ENCODE peak calls at places on chromosomes 3 and 15, in four cellular contexts. One of them, this sample, is unnamed.

GRCh38 chr3:159487304-159487703 is 501.3 kb upstream of the IL12A start:
- DNase-seq in K562: no peak
- DNase-seq in GM12878: no peak
- DNase-seq in HL-60: no peak
- DNase-seq in this sample: no peak

GRCh38 chr15:34271493-34271892 is 46.7 kb downstream of the EMC4 start:
- DNase-seq in K562: no peak
- DNase-seq in GM12878: no peak
- DNase-seq in HL-60: peak
- DNase-seq in this sample: no peak

GRCh38 chr3:27097171-27097570 is 272.0 kb downstream of the NEK10 start:
- DNase-seq in K562: no peak
- DNase-seq in GM12878: no peak
- DNase-seq in HL-60: no peak
- DNase-seq in this sample: no peak

GRCh38 chr3:48952510-48953118 is 34.0 kb downstream of the ARIH2 start:
- DNase-seq in K562: no peak
- DNase-seq in GM12878: no peak
- DNase-seq in HL-60: no peak
- DNase-seq in this sample: no peak

GRCh38 chr3:61315874-61316273 is 64.6 kb upstream of the FHIT start:
- DNase-seq in K562: no peak
- DNase-seq in GM12878: no peak
- DNase-seq in HL-60: no peak
- DNase-seq in this sample: no peak

GRCh38 chr15:39846108-39846507 is 63.5 kb upstream of the FSIP1 start:
- DNase-seq in K562: no peak
- DNase-seq in GM12878: no peak
- DNase-seq in HL-60: no peak
- DNase-seq in this sample: no peak

GRCh38 chr15:29070471-29071192 is 184.9 kb downstream of the APBA2 start:
- DNase-seq in K562: no peak
- DNase-seq in GM12878: no peak
- DNase-seq in HL-60: no peak
- DNase-seq in this sample: no peak

GRCh38 chr15:70741677-70742293 is 21.6 kb downstream of the UACA start:
- DNase-seq in K562: no peak
- DNase-seq in GM12878: no peak
- DNase-seq in HL-60: no peak
- DNase-seq in this sample: no peak

GRCh38 chr15:31265871-31266711 is 60.5 kb upstream of the KLF13 start:
- DNase-seq in K562: no peak
- DNase-seq in GM12878: peak
- DNase-seq in HL-60: peak
- DNase-seq in this sample: peak

GRCh38 chr15:72965671-72966070 is 86.6 kb upstream of the NEO1 start:
- DNase-seq in K562: no peak
- DNase-seq in GM12878: no peak
- DNase-seq in HL-60: no peak
- DNase-seq in this sample: no peak

GRCh38 chr3:4656059-4656458 is 162.9 kb downstream of the ITPR1 start:
- DNase-seq in K562: peak
- DNase-seq in GM12878: no peak
- DNase-seq in HL-60: no peak
- DNase-seq in this sample: peak

GRCh38 chr15:40782609-40783227 is 12.9 kb downstream of the C15orf62 start:
- DNase-seq in K562: peak
- DNase-seq in GM12878: no peak
- DNase-seq in HL-60: no peak
- DNase-seq in this sample: peak

GRCh38 chr15:70476441-70476840 is 286.9 kb downstream of the UACA start:
- DNase-seq in K562: no peak
- DNase-seq in GM12878: no peak
- DNase-seq in HL-60: no peak
- DNase-seq in this sample: no peak

GRCh38 chr3:49357466-49358216 is 512 bp downstream of the GPX1 start:
- DNase-seq in K562: no peak
- DNase-seq in GM12878: no peak
- DNase-seq in HL-60: peak
- DNase-seq in this sample: no peak

GRCh38 chr3:792651-793050 is 300.2 kb upstream of the CNTN6 start:
- DNase-seq in K562: no peak
- DNase-seq in GM12878: no peak
- DNase-seq in HL-60: no peak
- DNase-seq in this sample: no peak
- TF ChIP-seq SPI1 in K562: no peak
- TF ChIP-seq SPI1 in GM12878: no peak
- TF ChIP-seq SPI1 in HL-60: no peak
- TF ChIP-seq SPI1 in this sample: no peak

DNA sequence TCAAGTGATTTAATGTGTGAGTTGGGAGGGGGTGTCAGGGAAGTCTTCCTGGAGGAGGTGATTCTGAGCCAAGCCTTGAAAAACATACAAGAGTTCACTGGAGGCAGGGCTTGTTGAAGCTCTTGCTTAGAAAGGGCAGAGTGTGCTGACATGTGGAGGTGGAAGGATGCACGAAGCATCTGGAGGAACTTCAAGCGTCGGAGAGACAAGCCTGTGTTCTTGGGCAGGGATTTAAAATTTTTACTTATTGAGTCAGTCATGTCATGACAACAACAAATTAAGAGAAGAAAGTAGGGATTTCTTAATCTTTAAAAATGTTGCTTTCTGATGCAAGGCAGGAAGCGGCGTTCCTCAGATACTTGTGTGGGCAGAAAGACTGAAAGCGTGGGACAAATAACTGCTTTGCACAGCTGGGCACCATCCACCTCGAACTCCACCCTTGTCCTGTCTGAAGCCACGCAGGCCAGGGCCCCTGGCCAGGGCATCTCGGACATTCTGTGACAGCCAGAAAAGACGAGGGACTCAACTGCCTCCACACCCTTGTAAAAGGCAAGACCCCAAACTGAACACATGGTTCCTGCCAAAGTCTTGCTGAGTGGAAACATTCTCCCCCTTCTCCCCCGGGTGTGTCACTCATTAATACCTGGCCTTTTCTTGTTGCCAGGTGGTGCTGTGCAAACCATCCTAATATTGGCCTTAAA is 6.9 kb upstream of the IL16 start:
- DNase-seq in K562: no peak
- DNase-seq in GM12878: no peak
- DNase-seq in HL-60: no peak
- DNase-seq in this sample: no peak
- TF ChIP-seq POLR2AphosphoS5 in K562: no peak
- TF ChIP-seq POLR2AphosphoS5 in GM12878: no peak
- TF ChIP-seq POLR2AphosphoS5 in HL-60: no peak
- TF ChIP-seq POLR2AphosphoS5 in this sample: no peak

GRCh38 chr3:34362910-34363309 is 564.5 kb downstream of the PDCD6IP start:
- DNase-seq in K562: no peak
- DNase-seq in GM12878: no peak
- DNase-seq in HL-60: no peak
- DNase-seq in this sample: no peak
- TF ChIP-seq SPI1 in K562: no peak
- TF ChIP-seq SPI1 in GM12878: no peak
- TF ChIP-seq SPI1 in HL-60: no peak
- TF ChIP-seq SPI1 in this sample: no peak

GRCh38 chr3:45167011-45167911 is 21.1 kb upstream of the CDCP1 start:
- DNase-seq in K562: peak
- DNase-seq in GM12878: no peak
- DNase-seq in HL-60: peak
- DNase-seq in this sample: no peak
- TF ChIP-seq POLR2AphosphoS5 in K562: peak
- TF ChIP-seq POLR2AphosphoS5 in GM12878: no peak
- TF ChIP-seq POLR2AphosphoS5 in HL-60: no peak
- TF ChIP-seq POLR2AphosphoS5 in this sample: no peak

GRCh38 chr3:50557106-50557505 is 10.4 kb downstream of the C3orf18 start:
- DNase-seq in K562: no peak
- DNase-seq in GM12878: no peak
- DNase-seq in HL-60: no peak
- DNase-seq in this sample: no peak

GRCh38 chr3:50552058-50552435 is 15.5 kb downstream of the C3orf18 start:
- DNase-seq in K562: no peak
- DNase-seq in GM12878: no peak
- DNase-seq in HL-60: no peak
- DNase-seq in this sample: no peak

GRCh38 chr3:50551293-50552057 is 16.1 kb downstream of the C3orf18 start:
- DNase-seq in K562: no peak
- DNase-seq in GM12878: no peak
- DNase-seq in HL-60: no peak
- DNase-seq in this sample: no peak

GRCh38 chr3:50552598-50552997 is 14.9 kb downstream of the C3orf18 start:
- DNase-seq in K562: no peak
- DNase-seq in GM12878: no peak
- DNase-seq in HL-60: no peak
- DNase-seq in this sample: no peak

GRCh38 chr3:50554553-50554952 is 13.0 kb downstream of the C3orf18 start:
- DNase-seq in K562: no peak
- DNase-seq in GM12878: no peak
- DNase-seq in HL-60: no peak
- DNase-seq in this sample: no peak
- TF ChIP-seq SPI1 in K562: no peak
- TF ChIP-seq SPI1 in GM12878: no peak
- TF ChIP-seq SPI1 in HL-60: no peak
- TF ChIP-seq SPI1 in this sample: no peak

GRCh38 chr3:150149651-150150051 is 179.0 kb upstream of the PFN2 start:
- DNase-seq in K562: no peak
- DNase-seq in GM12878: no peak
- DNase-seq in HL-60: no peak
- DNase-seq in this sample: no peak
- TF ChIP-seq POLR2AphosphoS5 in K562: no peak
- TF ChIP-seq POLR2AphosphoS5 in GM12878: no peak
- TF ChIP-seq POLR2AphosphoS5 in HL-60: no peak
- TF ChIP-seq POLR2AphosphoS5 in this sample: no peak

GRCh38 chr15:85751731-85752421 is 42.8 kb downstream of the KLHL25 start:
- DNase-seq in K562: no peak
- DNase-seq in GM12878: no peak
- DNase-seq in HL-60: no peak
- DNase-seq in this sample: no peak

GRCh38 chr15:85753791-85754452 is 40.8 kb downstream of the KLHL25 start:
- DNase-seq in K562: no peak
- DNase-seq in GM12878: no peak
- DNase-seq in HL-60: no peak
- DNase-seq in this sample: no peak

GRCh38 chr15:85750807-85751730 is 43.7 kb downstream of the KLHL25 start:
- DNase-seq in K562: no peak
- DNase-seq in GM12878: no peak
- DNase-seq in HL-60: no peak
- DNase-seq in this sample: no peak

GRCh38 chr15:85753261-85753660 is 41.5 kb downstream of the KLHL25 start:
- DNase-seq in K562: no peak
- DNase-seq in GM12878: no peak
- DNase-seq in HL-60: no peak
- DNase-seq in this sample: no peak

GRCh38 chr15:85752591-85752990 is 42.1 kb downstream of the KLHL25 start:
- DNase-seq in K562: no peak
- DNase-seq in GM12878: no peak
- DNase-seq in HL-60: no peak
- DNase-seq in this sample: no peak
- TF ChIP-seq SPI1 in K562: no peak
- TF ChIP-seq SPI1 in GM12878: no peak
- TF ChIP-seq SPI1 in HL-60: no peak
- TF ChIP-seq SPI1 in this sample: no peak

This sample was measured in GM12891.